ENCODE peak calls at places on chromosome X, in ten cellular contexts. X is cardiac muscle cell, O is dorsolateral prefrontal cortex, T is tibial nerve, E is fibroblast of mammary gland, R is AG04450, H is mucosa of descending colon, Q is choroid plexus epithelial cell, P is PC-3, F is nephron progenitor cell. S is an unnamed sample.

GRCh38 chrX:69503835-69504625 is at the start of gene NALF2:
- DNase-seq in T (no peak), E (peak; percentile 36), X (peak; percentile 67), H (peak; percentile 64), Q (peak; percentile 53), R (no peak), P (peak; percentile 50), O (peak; percentile 33), F (peak; percentile 83), S (peak; percentile 71)

GRCh38 chrX:133350751-133351150 is 64.5 kb downstream of the GPC4 start:
- DNase-seq in X (peak; percentile 40), E (peak; percentile 38), R (no peak), Q (peak; percentile 67), O (no peak), H (peak; percentile 6), T (peak; percentile 18), F (no peak), P (no peak), S (peak; percentile 78)

GRCh38 chrX:79036152-79036551 is 91.0 kb downstream of the P2RY10 start:
- DNase-seq in X (no peak), T (no peak), Q (no peak), E (no peak), R (no peak), F (no peak), O (no peak), P (no peak), H (no peak), S (peak; percentile 0)

GRCh38 chrX:129786210-129786651 is 6.5 kb downstream of the SASH3 start:
- DNase-seq in O (no peak), Q (no peak), H (no peak), X (no peak), E (no peak), R (no peak), P (no peak), T (no peak), F (no peak), S (no peak)

GRCh38 chrX:68931345-68931744 is 102.5 kb downstream of the EFNB1 start:
- DNase-seq in P (no peak), H (no peak), O (no peak), E (no peak), F (no peak), T (no peak), X (no peak), R (no peak), Q (no peak), S (no peak)

GRCh38 chrX:15055146-15055930 is 182.1 kb downstream of the MOSPD2 start:
- DNase-seq in F (no peak), R (no peak), O (no peak), Q (peak; percentile 2), X (no peak), T (no peak), P (peak; percentile 54), E (no peak), H (no peak), S (no peak)

GRCh38 chrX:132533409-132533808 is 44.6 kb upstream of the MBNL3 start:
- DNase-seq in R (no peak), H (no peak), E (no peak), O (no peak), X (no peak), Q (no peak), P (no peak), F (no peak), T (no peak), S (no peak)

GRCh38 chrX:68669094-68669830 is 21.8 kb downstream of the STARD8 start:
- DNase-seq in H (no peak), X (no peak), R (no peak), F (peak; percentile 45), O (no peak), E (peak; percentile 30), P (no peak), T (no peak), Q (no peak), S (no peak)

GRCh38 chrX:132181364-132181763 is 37.9 kb downstream of the RAP2C start:
- DNase-seq in F (no peak), T (no peak), P (peak; percentile 87), E (no peak), R (no peak), X (no peak), Q (no peak), H (peak; percentile 4), O (no peak), S (peak; percentile 89)

GRCh38 chrX:48574270-48575266 is at the start of gene RBM3:
- DNase-seq in X (peak; percentile 95), R (no peak), F (peak; percentile 82), O (peak; percentile 94), Q (peak; percentile 96), T (peak; percentile 80), P (peak; percentile 92), H (peak; percentile 92), E (peak; percentile 90), S (peak; percentile 88)

GRCh38 chrX:68443155-68443868 is 10.0 kb upstream of the OPHN1 start:
- DNase-seq in Q (peak; percentile 70), E (no peak), T (no peak), X (peak; percentile 18), R (no peak), P (peak; percentile 71), F (no peak), O (no peak), H (no peak), S (no peak)

GRCh38 chrX:33543757-33544156 is 332.4 kb upstream of the DMD start:
- DNase-seq in R (no peak), E (no peak), O (no peak), Q (no peak), H (no peak), F (no peak), P (no peak), X (no peak), T (no peak), S (no peak)

GRCh38 chrX:11100281-11101035 is 10.7 kb upstream of the HCCS start:
- DNase-seq in X (peak; percentile 78), E (peak; percentile 69), Q (peak; percentile 75), T (no peak), F (peak; percentile 12), P (peak; percentile 65), H (peak; percentile 60), R (peak; percentile 52), O (no peak), S (peak; percentile 72)

GRCh38 chrX:136608295-136608933 is 39.5 kb upstream of the CD40LG start:
- DNase-seq in X (peak; percentile 42), R (no peak), T (peak; percentile 13), H (peak; percentile 69), O (no peak), F (peak; percentile 5), Q (peak; percentile 50), E (peak; percentile 41), P (peak; percentile 57), S (peak; percentile 34)

GRCh38 chrX:115560211-115560977 is 580 bp upstream of the PLS3 start:
- DNase-seq in Q (peak; percentile 52), H (peak; percentile 3), P (peak; percentile 92), X (peak; percentile 66), R (no peak), E (no peak), T (no peak), O (no peak), F (no peak), S (peak; percentile 72)

GRCh38 chrX:102338162-102338561 is 91.2 kb downstream of the NXF2 start:
- DNase-seq in P (no peak), O (no peak), T (no peak), F (no peak), Q (no peak), H (no peak), E (no peak), X (no peak), R (no peak), S (no peak)

GRCh38 chrX:102339312-102340298 is 92.6 kb downstream of the NXF2 start:
- DNase-seq in Q (no peak), P (no peak), T (no peak), E (no peak), O (peak; percentile 27), R (no peak), H (no peak), X (no peak), F (no peak), S (no peak)

GRCh38 chrX:102345916-102346315 is 93.9 kb downstream of the NXF2B start:
- DNase-seq in F (peak; percentile 78), R (no peak), P (peak; percentile 70), E (peak; percentile 53), O (peak; percentile 48), X (peak; percentile 39), H (peak; percentile 79), Q (peak; percentile 55), T (peak; percentile 57), S (peak; percentile 69)

DNA sequence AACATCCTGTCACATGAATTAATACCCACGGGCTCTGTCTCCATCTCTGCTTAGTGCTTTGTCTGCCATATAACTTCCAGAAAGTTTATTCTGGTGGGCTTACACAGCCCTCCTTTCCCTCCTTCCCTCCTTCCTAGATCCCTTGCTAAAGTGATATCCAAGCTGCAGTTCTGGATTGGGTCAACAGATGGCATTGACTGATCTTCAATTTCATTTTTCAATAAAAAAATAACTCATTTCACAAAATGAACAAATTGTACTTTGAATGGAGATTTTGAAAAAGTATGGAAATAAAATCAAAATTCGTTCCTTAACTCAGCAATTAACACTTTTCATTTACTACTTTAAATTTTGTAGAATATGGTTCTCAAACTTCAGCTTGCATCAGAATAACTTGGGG is 94.9 kb downstream of the NXF2 start:
- DNase-seq in R (no peak), E (no peak), T (no peak), Q (peak; percentile 13), F (no peak), H (no peak), P (peak; percentile 12), O (no peak), X (no peak), S (no peak)
- TF ChIP-seq CTCF in R (peak; percentile 28), E (peak; percentile 34), T (peak; percentile 16), Q (peak; percentile 38), F (no peak), H (no peak), P (peak; percentile 41), O (peak; percentile 19), X (no peak), S (no peak)

GRCh38 chrX:19907794-19908193 is 20.4 kb upstream of the SH3KBP1 start:
- DNase-seq in O (no peak), R (no peak), X (no peak), T (no peak), Q (no peak), H (no peak), P (no peak), F (no peak), E (no peak), S (no peak)
- TF ChIP-seq CTCF in O (no peak), R (no peak), X (peak; percentile 4), T (no peak), Q (peak; percentile 19), H (no peak), P (peak; percentile 35), F (no peak), E (peak; percentile 1), S (no peak)

GRCh38 chrX:54452920-54453319 is 12.7 kb downstream of the TSR2 start:
- DNase-seq in X (peak; percentile 12), O (no peak), T (no peak), Q (peak; percentile 43), H (no peak), F (peak; percentile 19), E (peak; percentile 17), P (peak; percentile 9), R (no peak), S (no peak)
- TF ChIP-seq CTCF in X (peak; percentile 21), O (no peak), T (no peak), Q (peak; percentile 48), H (no peak), F (no peak), E (peak; percentile 27), P (peak; percentile 38), R (peak; percentile 38), S (no peak)

DNA sequence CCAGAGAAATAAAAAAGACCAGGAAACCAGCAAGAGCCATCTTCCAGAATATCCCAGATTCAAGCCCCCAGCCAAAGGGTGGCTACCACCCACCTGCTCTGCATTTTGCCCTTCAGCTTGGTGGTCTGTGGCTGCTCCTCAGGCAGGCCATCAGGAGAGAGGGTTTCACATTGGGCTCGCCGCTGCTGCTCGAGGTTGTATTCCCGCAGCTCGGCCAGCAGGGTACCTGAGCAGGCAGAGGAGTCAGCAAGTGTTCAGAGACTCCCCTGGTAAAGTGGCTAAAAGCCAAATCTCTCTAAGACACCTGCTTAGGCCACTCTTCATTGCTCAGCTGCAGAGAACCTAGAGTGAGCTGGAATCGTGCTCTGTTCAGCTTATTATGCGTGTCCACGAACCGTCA is 110.8 kb upstream of the HSD17B10 start:
- DNase-seq in H (no peak), Q (no peak), X (no peak), O (no peak), E (no peak), T (no peak), R (no peak), F (no peak), P (no peak), S (no peak)
- TF ChIP-seq CTCF in H (no peak), Q (no peak), X (no peak), O (no peak), E (no peak), T (no peak), R (no peak), F (no peak), P (peak; percentile 11), S (no peak)